ENCODE peak calls at places on chromosomes 3 and 15, in ten cellular contexts. T is AG10803, L is psoas muscle, I is uterus, X is GM12864, K is HCT116, Y is spleen, F is heart left ventricle, B is mucosa of descending colon, D is A549. E is an unnamed sample.

GRCh38 chr3:129934234-129935123 is 40.0 kb upstream of the TRH start:
- DNase-seq in T (no peak), L (no peak), I (peak), X (no peak), K (peak), Y (peak), F (peak), B (peak), D (peak), E (peak)

GRCh38 chr3:127820871-127821853 is 1.2 kb downstream of the MGLL start:
- DNase-seq in T (peak), L (peak), I (no peak), X (no peak), K (no peak), Y (peak), F (peak), B (peak), D (no peak), E (peak)

GRCh38 chr3:60953406-60953805 is 297.8 kb downstream of the FHIT start:
- DNase-seq in T (peak), L (no peak), I (no peak), X (no peak), K (no peak), Y (no peak), F (no peak), B (no peak), D (no peak), E (no peak)

GRCh38 chr3:190378240-190378891 is 9.6 kb upstream of the CLDN16 start:
- DNase-seq in T (peak), L (peak), I (peak), X (no peak), K (no peak), Y (no peak), F (no peak), B (no peak), D (no peak), E (no peak)

GRCh38 chr15:77138167-77138522 is 67.2 kb upstream of the TSPAN3 start:
- DNase-seq in T (no peak), L (no peak), I (no peak), X (no peak), K (no peak), Y (no peak), F (no peak), B (no peak), D (no peak), E (no peak)

GRCh38 chr3:16186081-16186480 is 11.6 kb downstream of the GALNT15 start:
- DNase-seq in T (no peak), L (no peak), I (no peak), X (no peak), K (no peak), Y (no peak), F (no peak), B (no peak), D (no peak), E (no peak)

GRCh38 chr15:85137507-85138175 is 156.0 kb downstream of the PDE8A start:
- DNase-seq in T (no peak), L (no peak), I (no peak), X (no peak), K (no peak), Y (no peak), F (no peak), B (no peak), D (no peak), E (no peak)

GRCh38 chr3:32835943-32836342 is 18.1 kb downstream of the TRIM71 start:
- DNase-seq in T (no peak), L (no peak), I (no peak), X (no peak), K (no peak), Y (no peak), F (no peak), B (no peak), D (no peak), E (no peak)

GRCh38 chr3:65955792-65956477 is 82.8 kb downstream of the MAGI1 start:
- DNase-seq in T (peak), L (no peak), I (no peak), X (no peak), K (peak), Y (no peak), F (no peak), B (peak), D (no peak), E (no peak)

GRCh38 chr15:61411941-61412510 is 182.9 kb upstream of the RORA start:
- DNase-seq in T (no peak), L (no peak), I (no peak), X (no peak), K (no peak), Y (no peak), F (no peak), B (no peak), D (no peak), E (no peak)

GRCh38 chr3:160953681-160954080 is 151.5 kb downstream of the B3GALNT1 start:
- DNase-seq in T (no peak), L (no peak), I (no peak), X (no peak), K (no peak), Y (no peak), F (no peak), B (no peak), D (no peak), E (no peak)

GRCh38 chr15:77542491-77543001 is 90.2 kb downstream of the LINGO1 start:
- DNase-seq in T (peak), L (no peak), I (no peak), X (no peak), K (no peak), Y (peak), F (no peak), B (no peak), D (no peak), E (no peak)

GRCh38 chr15:47439146-47439869 is 278.0 kb upstream of the SEMA6D start:
- DNase-seq in T (no peak), L (no peak), I (no peak), X (no peak), K (no peak), Y (no peak), F (no peak), B (no peak), D (no peak), E (no peak)

GRCh38 chr15:45521596-45522167 is 873 bp downstream of the SLC30A4 start:
- DNase-seq in T (no peak), L (no peak), I (no peak), X (no peak), K (no peak), Y (no peak), F (no peak), B (peak), D (no peak), E (peak)

GRCh38 chr3:31878231-31878838 is 102.7 kb downstream of the OSBPL10 start:
- DNase-seq in T (peak), L (no peak), I (no peak), X (no peak), K (no peak), Y (no peak), F (no peak), B (no peak), D (no peak), E (no peak)

GRCh38 chr15:31265871-31266711 is 60.5 kb upstream of the KLF13 start:
- DNase-seq in T (peak), L (no peak), I (no peak), X (peak), K (no peak), Y (peak), F (peak), B (peak), D (no peak), E (peak)

GRCh38 chr15:58933311-58934113 is at the start of gene SLTM:
- DNase-seq in T (peak), L (peak), I (peak), X (peak), K (peak), Y (peak), F (peak), B (peak), D (peak), E (peak)

GRCh38 chr3:193605876-193606275 is 12.9 kb downstream of the OPA1 start:
- DNase-seq in T (peak), L (no peak), I (no peak), X (no peak), K (peak), Y (no peak), F (peak), B (peak), D (peak), E (peak)

GRCh38 chr3:25178627-25179026 is 249.4 kb upstream of the RARB start:
- DNase-seq in T (no peak), L (no peak), I (no peak), X (no peak), K (no peak), Y (no peak), F (no peak), B (peak), D (no peak), E (no peak)

GRCh38 chr3:10693457-10693856 is 122.6 kb upstream of the SLC6A11 start:
- DNase-seq in T (no peak), L (no peak), I (no peak), X (no peak), K (no peak), Y (no peak), F (no peak), B (no peak), D (no peak), E (peak)

GRCh38 chr3:160815280-160815679 is 59.2 kb downstream of the PPM1L start:
- DNase-seq in T (no peak), L (no peak), I (no peak), X (no peak), K (no peak), Y (no peak), F (no peak), B (no peak), D (no peak), E (no peak)

GRCh38 chr3:60423556-60423955 is 827.7 kb downstream of the FHIT start:
- DNase-seq in T (no peak), L (no peak), I (no peak), X (no peak), K (no peak), Y (no peak), F (no peak), B (no peak), D (no peak), E (no peak)

GRCh38 chr15:72358532-72359180 is 17.2 kb downstream of the HEXA start:
- DNase-seq in T (peak), L (peak), I (peak), X (peak), K (no peak), Y (peak), F (peak), B (peak), D (no peak), E (peak)

GRCh38 chr3:55615694-55616310 is 128.7 kb upstream of the WNT5A start:
- DNase-seq in T (peak), L (no peak), I (no peak), X (no peak), K (no peak), Y (no peak), F (no peak), B (no peak), D (no peak), E (no peak)

GRCh38 chr3:134667461-134667860 is 16.6 kb upstream of the KY start:
- DNase-seq in T (no peak), L (no peak), I (no peak), X (no peak), K (no peak), Y (no peak), F (no peak), B (no peak), D (no peak), E (no peak)

GRCh38 chr3:4888913-4889846 is 90.1 kb upstream of the BHLHE40 start:
- DNase-seq in T (peak), L (no peak), I (no peak), X (peak), K (no peak), Y (no peak), F (no peak), B (no peak), D (no peak), E (peak)

GRCh38 chr15:77034620-77035467 is 36.1 kb downstream of the TSPAN3 start:
- DNase-seq in T (peak), L (peak), I (peak), X (no peak), K (no peak), Y (peak), F (peak), B (peak), D (no peak), E (peak)

GRCh38 chr3:69983546-69984265 is 15.8 kb upstream of the SAMMSON start:
- DNase-seq in T (no peak), L (no peak), I (no peak), X (no peak), K (no peak), Y (no peak), F (no peak), B (no peak), D (no peak), E (peak)

GRCh38 chr3:101200461-101200860 is 119.9 kb downstream of the IMPG2 start:
- DNase-seq in T (no peak), L (no peak), I (no peak), X (no peak), K (no peak), Y (no peak), F (no peak), B (no peak), D (no peak), E (no peak)

GRCh38 chr3:197376020-197376419 is 77.6 kb upstream of the DLG1 start:
- DNase-seq in T (no peak), L (no peak), I (no peak), X (no peak), K (no peak), Y (peak), F (no peak), B (no peak), D (no peak), E (no peak)

GRCh38 chr15:48283361-48284157 is 47.7 kb upstream of the DUT start:
- DNase-seq in T (no peak), L (no peak), I (no peak), X (no peak), K (no peak), Y (no peak), F (no peak), B (no peak), D (no peak), E (no peak)

GRCh38 chr3:99549220-99549619 is 89.2 kb upstream of the COL8A1 start:
- DNase-seq in T (no peak), L (no peak), I (no peak), X (no peak), K (no peak), Y (no peak), F (no peak), B (no peak), D (no peak), E (no peak)

GRCh38 chr3:99549918-99550603 is 88.3 kb upstream of the COL8A1 start:
- DNase-seq in T (peak), L (no peak), I (no peak), X (no peak), K (no peak), Y (no peak), F (no peak), B (no peak), D (no peak), E (no peak)

GRCh38 chr3:99545941-99546580 is 92.3 kb upstream of the COL8A1 start:
- DNase-seq in T (no peak), L (no peak), I (no peak), X (no peak), K (no peak), Y (no peak), F (no peak), B (no peak), D (no peak), E (no peak)

GRCh38 chr3:99548674-99549073 is 89.7 kb upstream of the COL8A1 start:
- DNase-seq in T (no peak), L (no peak), I (no peak), X (no peak), K (no peak), Y (no peak), F (no peak), B (no peak), D (no peak), E (no peak)

DNA sequence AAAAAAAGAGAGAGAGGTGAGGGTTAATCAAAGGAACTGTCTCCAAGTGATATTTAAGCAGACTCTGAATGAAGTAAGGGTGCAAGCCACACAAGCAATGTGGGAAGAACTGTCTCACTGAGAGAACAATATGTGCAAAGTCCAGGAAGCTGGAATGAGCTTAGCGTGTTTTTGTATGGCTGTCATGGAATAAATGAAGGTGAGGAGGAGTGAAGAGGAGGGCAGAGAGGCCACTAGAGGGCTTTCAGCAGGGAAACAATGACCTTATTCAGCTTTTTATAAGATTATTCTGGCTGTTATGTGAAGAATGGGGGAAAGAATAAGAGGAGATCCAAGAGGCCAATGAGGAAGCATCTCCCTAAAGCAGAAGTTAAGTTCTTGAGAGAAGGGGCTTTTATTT is 86.9 kb upstream of the COL8A1 start:
- DNase-seq in T (no peak), L (no peak), I (no peak), X (no peak), K (no peak), Y (no peak), F (no peak), B (no peak), D (no peak), E (no peak)
- TF ChIP-seq CTCF in T (no peak), L (no peak), I (no peak), X (no peak), K (no peak), Y (no peak), F (no peak), B (no peak), D (peak), E (peak)

GRCh38 chr3:50268703-50269451 is at the start of gene SEMA3B:
- DNase-seq in T (peak), L (peak), I (peak), X (no peak), K (no peak), Y (no peak), F (peak), B (peak), D (peak), E (no peak)

GRCh38 chr3:50269977-50270413 is 1.0 kb downstream of the SEMA3B start:
- DNase-seq in T (peak), L (no peak), I (peak), X (no peak), K (no peak), Y (no peak), F (no peak), B (no peak), D (peak), E (no peak)

GRCh38 chr3:50268276-50268675 is 671 bp upstream of the SEMA3B start:
- DNase-seq in T (no peak), L (no peak), I (no peak), X (no peak), K (no peak), Y (no peak), F (no peak), B (no peak), D (no peak), E (no peak)

GRCh38 chr3:50270422-50270831 is 1.5 kb downstream of the SEMA3B start:
- DNase-seq in T (no peak), L (no peak), I (no peak), X (no peak), K (no peak), Y (no peak), F (no peak), B (no peak), D (no peak), E (no peak)

DNA sequence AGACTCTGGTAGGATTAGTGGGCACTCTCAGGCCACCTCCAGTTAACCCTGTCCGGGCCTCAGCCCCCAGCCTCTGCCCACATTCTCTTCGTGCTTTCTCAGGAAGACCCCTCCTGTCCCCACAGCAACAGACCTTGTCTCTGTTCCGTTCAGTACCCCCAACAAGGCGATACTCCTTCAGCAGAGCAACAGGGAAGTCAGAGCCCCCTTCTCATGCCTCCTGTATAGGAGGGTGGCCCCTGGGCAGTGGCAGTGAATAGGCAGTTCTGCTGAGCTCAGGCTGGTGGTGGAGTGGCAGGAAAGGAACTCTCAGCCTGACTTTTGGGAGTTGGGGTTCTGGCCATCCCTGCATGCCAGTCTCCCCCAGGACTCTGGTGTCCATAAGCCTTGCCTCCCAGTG is 513 bp downstream of the SEMA3B start:
- DNase-seq in T (no peak), L (no peak), I (no peak), X (no peak), K (no peak), Y (no peak), F (no peak), B (no peak), D (no peak), E (no peak)
- H3K4me3 ChIP-seq in T (peak), L (peak), I (peak), X (no peak), K (peak), Y (no peak), F (peak), B (no peak), D (peak), E (no peak)

DNA sequence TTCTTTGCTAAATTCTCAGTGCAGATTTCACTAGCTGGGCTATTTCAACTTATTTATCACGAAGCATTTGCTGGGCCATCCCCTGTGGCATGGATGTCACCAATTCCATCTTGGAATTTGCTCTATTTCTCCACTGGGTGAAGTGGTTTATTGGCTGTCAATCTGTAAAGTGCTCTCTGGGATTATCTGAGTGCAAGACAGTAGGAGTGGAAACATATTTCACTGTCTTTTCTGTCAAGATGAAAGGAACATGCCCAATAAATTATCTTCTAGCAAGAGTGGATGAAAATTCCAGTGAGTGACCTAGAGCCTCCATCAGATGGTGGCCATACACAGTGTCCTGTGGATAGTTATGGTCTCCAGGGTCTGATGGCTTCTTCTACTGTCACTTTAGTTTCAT is 25.1 kb upstream of the CTDSPL start:
- DNase-seq in T (no peak), L (no peak), I (no peak), X (no peak), K (no peak), Y (no peak), F (no peak), B (no peak), D (no peak), E (no peak)
- TF ChIP-seq CTCF in T (no peak), L (no peak), I (no peak), X (no peak), K (no peak), Y (no peak), F (no peak), B (no peak), D (no peak), E (no peak)

GRCh38 chr15:78943692-78944091 is 1.2 kb downstream of the CTSH start:
- DNase-seq in T (no peak), L (no peak), I (no peak), X (no peak), K (no peak), Y (peak), F (no peak), B (no peak), D (no peak), E (no peak)

GRCh38 chr15:78942741-78943140 is 2.1 kb downstream of the CTSH start:
- DNase-seq in T (no peak), L (no peak), I (no peak), X (no peak), K (no peak), Y (no peak), F (no peak), B (no peak), D (no peak), E (no peak)

GRCh38 chr15:78934063-78935023 is 10.5 kb downstream of the CTSH start:
- DNase-seq in T (no peak), L (no peak), I (peak), X (no peak), K (no peak), Y (peak), F (no peak), B (no peak), D (no peak), E (no peak)

GRCh38 chr15:78937132-78937739 is 7.6 kb downstream of the CTSH start:
- DNase-seq in T (no peak), L (no peak), I (peak), X (no peak), K (no peak), Y (peak), F (peak), B (no peak), D (no peak), E (no peak)

DNA sequence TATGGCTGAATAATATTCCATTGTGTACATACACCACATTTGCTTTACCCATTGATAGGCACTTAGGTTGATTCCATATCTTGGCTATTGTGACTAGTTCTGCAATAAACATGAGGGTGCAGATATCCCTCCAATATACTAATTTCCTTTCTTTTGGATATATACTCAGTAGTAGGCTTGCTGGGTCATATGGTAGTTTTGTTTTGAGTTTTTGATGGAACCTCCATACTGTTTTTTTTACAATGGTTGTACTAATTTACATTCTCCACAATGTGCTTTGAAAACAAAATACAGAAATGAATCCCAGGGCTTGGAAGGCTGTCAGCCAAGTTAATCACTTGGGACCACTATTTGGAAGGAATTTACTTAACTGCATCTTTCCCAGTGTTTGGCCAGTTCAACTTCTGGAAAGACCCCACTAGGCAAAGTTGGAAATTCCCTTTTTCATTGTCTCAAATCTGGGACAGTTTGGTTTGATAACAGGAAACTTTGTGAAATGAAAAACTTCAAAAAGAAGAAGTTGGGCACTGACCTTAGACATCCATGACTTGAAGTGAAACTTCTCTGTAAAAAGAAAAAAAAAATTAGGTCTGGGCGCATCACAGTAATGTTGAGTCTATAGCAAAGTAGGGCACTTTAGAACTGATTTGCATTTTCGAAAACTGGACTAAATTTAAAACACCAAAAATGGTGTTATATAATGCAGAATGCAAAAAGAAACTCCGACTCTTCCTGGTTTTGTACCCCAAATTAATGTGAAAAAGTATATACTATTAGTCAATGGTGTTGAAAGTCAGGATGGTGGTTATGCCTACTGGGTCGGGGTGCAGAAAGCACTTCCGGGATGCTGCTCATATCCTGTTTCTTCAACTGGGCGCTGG is 6.0 kb downstream of the CTSH start:
- DNase-seq in T (no peak), L (no peak), I (no peak), X (peak), K (no peak), Y (peak), F (no peak), B (no peak), D (no peak), E (peak)
- H3K4me3 ChIP-seq in T (no peak), L (no peak), I (no peak), X (peak), K (no peak), Y (no peak), F (no peak), B (no peak), D (no peak), E (peak)